ENCODE peak calls at places on chromosomes 13 and 19, in nine cellular contexts. B is RWPE1, Z is left lung, P is mammary epithelial cell, Q is epithelial cell of esophagus, T is B cell, Y is psoas muscle, K is mucosa of descending colon, E is thoracic aorta. J is an unnamed sample.

GRCh38 chr13:89294115-89294867 is 1623.1 kb downstream of the SLITRK5 start:
- DNase-seq in Y (no peak), B (no peak), T (no peak), Z (peak; percentile 8), P (no peak), K (no peak), E (no peak), Q (no peak), J (no peak)

GRCh38 chr13:48564046-48564445 is 31.2 kb upstream of the RCBTB2 start:
- DNase-seq in Y (no peak), T (no peak), E (no peak), Z (no peak), B (no peak), Q (peak; percentile 51), P (no peak), K (no peak), J (no peak)

GRCh38 chr13:79988573-79988972 is 352.4 kb downstream of the SPRY2 start:
- DNase-seq in B (no peak), Y (no peak), P (peak; percentile 74), E (no peak), T (no peak), Z (no peak), Q (peak; percentile 61), K (peak; percentile 42), J (no peak)

GRCh38 chr13:98761126-98761978 is 8.9 kb upstream of the SLC15A1 start:
- DNase-seq in Y (no peak), B (peak; percentile 25), Q (peak; percentile 76), P (peak; percentile 60), Z (no peak), K (no peak), T (no peak), E (no peak), J (no peak)

GRCh38 chr13:111049791-111050538 is 65.1 kb upstream of the ARHGEF7 start:
- DNase-seq in E (no peak), T (peak; percentile 26), P (no peak), Q (peak; percentile 34), B (peak; percentile 32), K (peak; percentile 69), Y (peak; percentile 41), Z (peak; percentile 43), J (peak; percentile 18)

GRCh38 chr13:79533781-79534400 is 52.9 kb downstream of the NDFIP2 start:
- DNase-seq in P (no peak), T (no peak), B (no peak), Y (no peak), Z (no peak), K (no peak), E (no peak), Q (no peak), J (no peak)

GRCh38 chr19:8615813-8616596 is 5.5 kb upstream of the ADAMTS10 start:
- DNase-seq in Y (peak; percentile 34), P (no peak), K (peak; percentile 49), E (no peak), Z (peak; percentile 85), Q (no peak), T (peak; percentile 50), B (peak; percentile 55), J (peak; percentile 33)

GRCh38 chr19:36773223-36773579 is 594 bp upstream of the ZNF850 start:
- DNase-seq in K (no peak), B (no peak), E (no peak), Z (no peak), Q (no peak), T (no peak), Y (no peak), P (no peak), J (no peak)

GRCh38 chr19:52428937-52429336 is at the start of gene ZNF534:
- DNase-seq in B (no peak), Q (no peak), K (no peak), T (no peak), P (no peak), Z (no peak), E (no peak), Y (no peak), J (no peak)

GRCh38 chr13:21164631-21165030 is 11.7 kb downstream of the SKA3 start:
- DNase-seq in Y (no peak), Z (no peak), P (peak; percentile 17), T (no peak), K (no peak), B (no peak), E (no peak), Q (peak; percentile 71), J (no peak)

GRCh38 chr19:18281082-18282020 is at the start of gene JUND:
- DNase-seq in B (peak; percentile 96), P (peak; percentile 98), E (peak; percentile 91), T (peak; percentile 100), Z (peak; percentile 99), Y (peak; percentile 98), Q (peak; percentile 99), K (peak; percentile 97), J (peak; percentile 98)

GRCh38 chr13:23674795-23675640 is 104.8 kb downstream of the TNFRSF19 start:
- DNase-seq in E (no peak), Q (peak; percentile 96), Y (no peak), P (peak; percentile 79), B (peak; percentile 82), T (no peak), Z (no peak), K (no peak), J (no peak)

DNA sequence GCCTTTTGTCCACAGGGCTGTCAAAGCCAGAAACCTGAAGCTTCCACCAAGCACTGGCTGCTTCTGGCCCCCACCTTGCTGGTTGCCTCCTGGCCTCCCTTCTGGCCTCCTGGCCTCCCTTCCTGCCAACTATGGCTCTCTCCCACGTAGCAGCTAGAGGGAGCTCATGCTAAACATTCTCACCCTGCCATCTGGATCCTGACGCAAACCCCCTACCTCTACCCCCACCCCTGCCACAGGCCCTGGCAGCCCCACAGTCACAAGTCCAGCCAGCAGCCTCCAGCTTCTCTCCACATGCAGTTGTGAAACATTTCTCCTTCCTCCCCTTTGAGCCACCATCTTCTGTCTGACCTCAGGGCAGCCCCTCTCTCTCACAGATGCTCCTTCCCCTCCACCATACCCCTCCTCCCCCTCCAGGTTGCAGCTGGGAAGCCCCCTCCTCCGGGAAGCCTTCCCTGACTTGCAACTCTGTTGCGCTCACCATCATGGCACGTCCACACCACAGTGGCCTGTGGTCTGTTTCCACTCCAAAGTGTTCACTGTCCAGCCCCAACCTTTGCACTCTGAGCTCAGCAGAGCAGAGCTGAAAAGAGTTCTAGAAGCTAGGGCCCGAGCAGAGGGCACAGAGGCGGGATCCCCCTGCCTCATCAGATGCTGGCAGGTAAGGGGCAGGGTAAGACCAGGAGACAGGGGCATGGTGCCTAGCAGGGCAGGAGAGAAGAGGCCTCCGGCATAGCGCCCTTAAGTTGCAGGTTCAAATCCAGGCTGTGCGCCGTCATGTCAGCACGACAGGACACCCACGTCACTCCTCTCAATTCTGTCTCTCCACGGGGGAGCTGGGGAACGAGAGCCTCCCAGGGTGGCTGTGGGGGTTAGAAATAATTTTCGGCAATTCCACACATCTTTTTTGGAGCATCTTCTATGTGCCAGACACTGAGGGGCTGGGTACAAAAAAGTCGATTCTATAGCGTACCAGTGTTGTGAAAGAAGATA is 7.3 kb downstream of the ADGRL1 start:
- DNase-seq in Z (no peak), Y (no peak), K (no peak), E (no peak), T (no peak), P (no peak), Q (no peak), B (no peak), J (no peak)
- TF ChIP-seq CTCF in Z (no peak), Y (no peak), K (no peak), E (no peak), T (no peak), P (no peak), Q (no peak), B (no peak), J (peak; percentile 30)

DNA sequence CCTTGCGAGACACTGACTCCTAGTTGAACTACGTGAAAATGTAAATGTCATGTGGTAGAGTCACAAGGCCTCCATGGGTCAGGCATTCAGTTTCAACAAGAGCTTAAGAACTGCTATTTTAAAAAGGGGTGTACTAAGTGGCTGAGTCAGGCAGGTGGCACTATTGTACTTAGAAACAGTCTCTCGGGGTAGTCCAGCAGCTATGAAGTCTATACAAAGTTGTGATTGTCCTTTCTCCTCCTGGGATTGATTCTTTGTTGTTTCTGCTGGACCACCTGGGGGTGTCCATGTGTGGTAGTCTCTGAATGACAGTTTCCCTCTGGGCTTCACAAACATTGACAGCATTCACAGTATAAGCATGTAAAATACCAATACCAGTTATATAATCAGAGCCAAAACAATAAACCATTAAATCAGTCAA is 33.0 kb downstream of the UGGT2 start:
- DNase-seq in Q (peak; percentile 79), K (peak; percentile 54), B (peak; percentile 50), Y (no peak), Z (no peak), T (peak; percentile 11), P (peak; percentile 39), E (no peak), J (no peak)
- TF ChIP-seq CTCF in Q (peak; percentile 71), K (peak; percentile 27), B (peak; percentile 46), Y (peak; percentile 63), Z (peak; percentile 47), T (peak; percentile 36), P (peak; percentile 43), E (peak; percentile 46), J (peak; percentile 68)

GRCh38 chr13:45925151-45925550 is 73.6 kb upstream of the SIAH3 start:
- DNase-seq in T (no peak), K (no peak), Y (no peak), B (no peak), Q (no peak), E (no peak), P (no peak), Z (no peak), J (no peak)
- TF ChIP-seq CTCF in T (no peak), K (no peak), Y (no peak), B (no peak), Q (no peak), E (no peak), P (no peak), Z (no peak), J (no peak)

GRCh38 chr19:3107658-3108057 is 13.5 kb downstream of the GNA11 start:
- DNase-seq in Y (no peak), T (no peak), K (no peak), E (no peak), Q (no peak), Z (no peak), B (no peak), P (no peak), J (no peak)

GRCh38 chr19:3109491-3109890 is 15.3 kb downstream of the GNA11 start:
- DNase-seq in Y (no peak), K (no peak), B (no peak), T (no peak), P (no peak), Q (no peak), E (no peak), Z (peak; percentile 74), J (no peak)

GRCh38 chr19:3106509-3107141 is 12.5 kb downstream of the GNA11 start:
- DNase-seq in K (no peak), T (no peak), Q (no peak), B (no peak), E (no peak), Y (no peak), Z (peak; percentile 50), P (no peak), J (no peak)

GRCh38 chr19:3110126-3110825 is 16.1 kb downstream of the GNA11 start:
- DNase-seq in K (no peak), Z (peak; percentile 79), E (no peak), T (no peak), B (no peak), Q (no peak), Y (no peak), P (no peak), J (no peak)

DNA sequence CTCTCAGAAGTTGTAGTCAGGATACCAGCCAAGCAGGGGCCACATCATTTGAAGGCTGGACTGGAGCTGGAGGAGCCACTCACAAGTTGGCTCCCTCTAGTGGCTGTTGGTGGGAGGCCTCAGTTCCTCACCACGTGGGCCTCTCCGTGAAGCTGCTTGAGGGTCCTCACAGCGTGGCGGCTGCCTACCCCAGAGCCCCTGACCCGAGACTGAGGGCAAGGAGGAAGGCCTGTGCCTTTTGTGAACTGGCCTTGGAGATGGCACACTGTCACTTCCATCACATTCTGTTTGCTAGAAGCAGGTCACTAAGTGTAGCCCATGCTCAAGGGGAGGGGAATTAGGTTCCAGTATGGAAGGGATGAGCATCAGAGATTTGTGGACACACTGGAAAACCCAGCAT is 14.6 kb downstream of the GNA11 start:
- DNase-seq in E (no peak), T (peak; percentile 82), K (peak; percentile 84), Y (peak; percentile 57), B (no peak), Q (peak; percentile 67), Z (peak; percentile 83), P (peak; percentile 36), J (no peak)
- TF ChIP-seq CTCF in E (peak; percentile 78), T (peak; percentile 88), K (peak; percentile 83), Y (peak; percentile 78), B (peak; percentile 90), Q (peak; percentile 89), Z (peak; percentile 88), P (peak; percentile 73), J (peak; percentile 66)